ENCODE peak calls at places on chromosomes 1 and 21, in seven cellular contexts. One of them, this sample, is unnamed.

GRCh38 chr1:209250970-209251636 is 332.4 kb upstream of the CAMK1G start:
- DNase-seq in activated CD4-positive, alpha-beta T cell treated with anti-CD3 and anti-CD28 coated beads, Interleukin-2, amount 10 ng/mL, durations not matched to agents 7 days and 5 days: no peak
- DNase-seq in transverse colon: no peak
- DNase-seq in left colon: no peak
- DNase-seq in renal cortical epithelial cell: no peak
- DNase-seq in endothelial cell: no peak
- DNase-seq in hepatic stellate cell: no peak
- DNase-seq in this sample: no peak

GRCh38 chr1:110136911-110137310 is 13.4 kb upstream of the SLC6A17 start:
- DNase-seq in left colon: peak; percentile 12
- DNase-seq in renal cortical epithelial cell: no peak
- DNase-seq in endothelial cell: peak; percentile 62
- DNase-seq in activated CD4-positive, alpha-beta T cell treated with anti-CD3 and anti-CD28 coated beads, Interleukin-2, amount 10 ng/mL, durations not matched to agents 7 days and 5 days: peak; percentile 56
- DNase-seq in transverse colon: no peak
- DNase-seq in hepatic stellate cell: no peak
- DNase-seq in this sample: no peak

GRCh38 chr1:48617227-48617626 is 145.2 kb upstream of the SPATA6 start:
- DNase-seq in activated CD4-positive, alpha-beta T cell treated with anti-CD3 and anti-CD28 coated beads, Interleukin-2, amount 10 ng/mL, durations not matched to agents 7 days and 5 days: no peak
- DNase-seq in renal cortical epithelial cell: peak; percentile 79
- DNase-seq in endothelial cell: no peak
- DNase-seq in transverse colon: no peak
- DNase-seq in left colon: no peak
- DNase-seq in hepatic stellate cell: no peak
- DNase-seq in this sample: no peak

GRCh38 chr1:110346690-110347089 is 7.5 kb downstream of the RBM15 start:
- DNase-seq in left colon: no peak
- DNase-seq in activated CD4-positive, alpha-beta T cell treated with anti-CD3 and anti-CD28 coated beads, Interleukin-2, amount 10 ng/mL, durations not matched to agents 7 days and 5 days: no peak
- DNase-seq in renal cortical epithelial cell: no peak
- DNase-seq in transverse colon: no peak
- DNase-seq in hepatic stellate cell: no peak
- DNase-seq in endothelial cell: no peak
- DNase-seq in this sample: no peak

GRCh38 chr21:41258617-41259016 is 58.0 kb upstream of the FAM3B start:
- DNase-seq in left colon: no peak
- DNase-seq in endothelial cell: no peak
- DNase-seq in hepatic stellate cell: no peak
- DNase-seq in activated CD4-positive, alpha-beta T cell treated with anti-CD3 and anti-CD28 coated beads, Interleukin-2, amount 10 ng/mL, durations not matched to agents 7 days and 5 days: no peak
- DNase-seq in renal cortical epithelial cell: no peak
- DNase-seq in transverse colon: no peak
- DNase-seq in this sample: no peak

GRCh38 chr1:106620521-106620954 is 435.9 kb upstream of the PRMT6 start:
- DNase-seq in activated CD4-positive, alpha-beta T cell treated with anti-CD3 and anti-CD28 coated beads, Interleukin-2, amount 10 ng/mL, durations not matched to agents 7 days and 5 days: no peak
- DNase-seq in hepatic stellate cell: no peak
- DNase-seq in renal cortical epithelial cell: peak; percentile 90
- DNase-seq in transverse colon: no peak
- DNase-seq in left colon: no peak
- DNase-seq in endothelial cell: no peak
- DNase-seq in this sample: no peak

GRCh38 chr1:219726480-219727272 is 113.8 kb upstream of the ZC3H11B start:
- DNase-seq in left colon: no peak
- DNase-seq in renal cortical epithelial cell: no peak
- DNase-seq in hepatic stellate cell: no peak
- DNase-seq in transverse colon: no peak
- DNase-seq in activated CD4-positive, alpha-beta T cell treated with anti-CD3 and anti-CD28 coated beads, Interleukin-2, amount 10 ng/mL, durations not matched to agents 7 days and 5 days: no peak
- DNase-seq in endothelial cell: no peak
- DNase-seq in this sample: no peak

GRCh38 chr1:11596295-11596694 is 57.9 kb downstream of the FBXO2 start:
- DNase-seq in activated CD4-positive, alpha-beta T cell treated with anti-CD3 and anti-CD28 coated beads, Interleukin-2, amount 10 ng/mL, durations not matched to agents 7 days and 5 days: no peak
- DNase-seq in renal cortical epithelial cell: no peak
- DNase-seq in hepatic stellate cell: no peak
- DNase-seq in transverse colon: no peak
- DNase-seq in left colon: no peak
- DNase-seq in endothelial cell: no peak
- DNase-seq in this sample: no peak

GRCh38 chr21:45893166-45894106 is 88.1 kb upstream of the COL6A1 start:
- DNase-seq in left colon: no peak
- DNase-seq in activated CD4-positive, alpha-beta T cell treated with anti-CD3 and anti-CD28 coated beads, Interleukin-2, amount 10 ng/mL, durations not matched to agents 7 days and 5 days: no peak
- DNase-seq in transverse colon: no peak
- DNase-seq in endothelial cell: no peak
- DNase-seq in renal cortical epithelial cell: no peak
- DNase-seq in hepatic stellate cell: no peak
- DNase-seq in this sample: no peak

GRCh38 chr1:236774926-236775325 is 20.2 kb upstream of the MTR start:
- DNase-seq in renal cortical epithelial cell: peak; percentile 56
- DNase-seq in hepatic stellate cell: peak; percentile 34
- DNase-seq in left colon: no peak
- DNase-seq in activated CD4-positive, alpha-beta T cell treated with anti-CD3 and anti-CD28 coated beads, Interleukin-2, amount 10 ng/mL, durations not matched to agents 7 days and 5 days: no peak
- DNase-seq in transverse colon: no peak
- DNase-seq in endothelial cell: no peak
- DNase-seq in this sample: no peak

GRCh38 chr1:13513885-13514546 is at the start of gene LRRC38:
- DNase-seq in endothelial cell: peak; percentile 30
- DNase-seq in renal cortical epithelial cell: no peak
- DNase-seq in transverse colon: peak; percentile 10
- DNase-seq in left colon: peak; percentile 21
- DNase-seq in hepatic stellate cell: no peak
- DNase-seq in activated CD4-positive, alpha-beta T cell treated with anti-CD3 and anti-CD28 coated beads, Interleukin-2, amount 10 ng/mL, durations not matched to agents 7 days and 5 days: no peak
- DNase-seq in this sample: no peak

GRCh38 chr1:162899422-162900168 is 38.6 kb upstream of the CCDC190 start:
- DNase-seq in renal cortical epithelial cell: peak; percentile 85
- DNase-seq in transverse colon: no peak
- DNase-seq in left colon: no peak
- DNase-seq in endothelial cell: no peak
- DNase-seq in activated CD4-positive, alpha-beta T cell treated with anti-CD3 and anti-CD28 coated beads, Interleukin-2, amount 10 ng/mL, durations not matched to agents 7 days and 5 days: no peak
- DNase-seq in hepatic stellate cell: no peak
- DNase-seq in this sample: no peak

GRCh38 chr1:118158918-118159317 is 26.1 kb downstream of the SPAG17 start:
- DNase-seq in hepatic stellate cell: no peak
- DNase-seq in activated CD4-positive, alpha-beta T cell treated with anti-CD3 and anti-CD28 coated beads, Interleukin-2, amount 10 ng/mL, durations not matched to agents 7 days and 5 days: no peak
- DNase-seq in transverse colon: no peak
- DNase-seq in endothelial cell: no peak
- DNase-seq in left colon: no peak
- DNase-seq in renal cortical epithelial cell: peak; percentile 92
- DNase-seq in this sample: no peak

GRCh38 chr1:203441811-203442210 is 33.8 kb upstream of the PRELP start:
- DNase-seq in left colon: no peak
- DNase-seq in renal cortical epithelial cell: no peak
- DNase-seq in activated CD4-positive, alpha-beta T cell treated with anti-CD3 and anti-CD28 coated beads, Interleukin-2, amount 10 ng/mL, durations not matched to agents 7 days and 5 days: no peak
- DNase-seq in hepatic stellate cell: no peak
- DNase-seq in transverse colon: no peak
- DNase-seq in endothelial cell: no peak
- DNase-seq in this sample: no peak

GRCh38 chr1:29332204-29332603 is 95.9 kb downstream of the PTPRU start:
- DNase-seq in endothelial cell: peak; percentile 67
- DNase-seq in hepatic stellate cell: no peak
- DNase-seq in renal cortical epithelial cell: peak; percentile 39
- DNase-seq in left colon: peak; percentile 39
- DNase-seq in activated CD4-positive, alpha-beta T cell treated with anti-CD3 and anti-CD28 coated beads, Interleukin-2, amount 10 ng/mL, durations not matched to agents 7 days and 5 days: peak; percentile 26
- DNase-seq in transverse colon: peak; percentile 24
- DNase-seq in this sample: no peak

GRCh38 chr1:242745079-242745478 is 220.6 kb upstream of the PLD5 start:
- DNase-seq in hepatic stellate cell: no peak
- DNase-seq in endothelial cell: no peak
- DNase-seq in left colon: no peak
- DNase-seq in transverse colon: no peak
- DNase-seq in renal cortical epithelial cell: no peak
- DNase-seq in activated CD4-positive, alpha-beta T cell treated with anti-CD3 and anti-CD28 coated beads, Interleukin-2, amount 10 ng/mL, durations not matched to agents 7 days and 5 days: no peak
- DNase-seq in this sample: no peak

GRCh38 chr1:216849141-216849540 is 125.9 kb upstream of the ESRRG start:
- DNase-seq in renal cortical epithelial cell: no peak
- DNase-seq in endothelial cell: no peak
- DNase-seq in left colon: no peak
- DNase-seq in hepatic stellate cell: no peak
- DNase-seq in transverse colon: no peak
- DNase-seq in activated CD4-positive, alpha-beta T cell treated with anti-CD3 and anti-CD28 coated beads, Interleukin-2, amount 10 ng/mL, durations not matched to agents 7 days and 5 days: no peak
- DNase-seq in this sample: no peak

GRCh38 chr1:228445867-228446584 is 29.4 kb upstream of the TRIM17 start:
- DNase-seq in hepatic stellate cell: peak; percentile 38
- DNase-seq in renal cortical epithelial cell: peak; percentile 27
- DNase-seq in endothelial cell: peak; percentile 15
- DNase-seq in activated CD4-positive, alpha-beta T cell treated with anti-CD3 and anti-CD28 coated beads, Interleukin-2, amount 10 ng/mL, durations not matched to agents 7 days and 5 days: peak; percentile 49
- DNase-seq in left colon: peak; percentile 20
- DNase-seq in transverse colon: no peak
- DNase-seq in this sample: no peak

GRCh38 chr1:244053831-244054230 is 2.7 kb downstream of the ZBTB18 start:
- DNase-seq in left colon: no peak
- DNase-seq in transverse colon: no peak
- DNase-seq in activated CD4-positive, alpha-beta T cell treated with anti-CD3 and anti-CD28 coated beads, Interleukin-2, amount 10 ng/mL, durations not matched to agents 7 days and 5 days: no peak
- DNase-seq in endothelial cell: no peak
- DNase-seq in hepatic stellate cell: no peak
- DNase-seq in renal cortical epithelial cell: no peak
- DNase-seq in this sample: no peak

GRCh38 chr1:26961826-26962225 is 1.6 kb upstream of the KDF1 start:
- DNase-seq in endothelial cell: no peak
- DNase-seq in hepatic stellate cell: peak; percentile 83
- DNase-seq in transverse colon: no peak
- DNase-seq in left colon: no peak
- DNase-seq in activated CD4-positive, alpha-beta T cell treated with anti-CD3 and anti-CD28 coated beads, Interleukin-2, amount 10 ng/mL, durations not matched to agents 7 days and 5 days: no peak
- DNase-seq in renal cortical epithelial cell: peak; percentile 88
- DNase-seq in this sample: no peak

GRCh38 chr1:166089804-166090203 is 77.0 kb downstream of the FAM78B start:
- DNase-seq in renal cortical epithelial cell: no peak
- DNase-seq in activated CD4-positive, alpha-beta T cell treated with anti-CD3 and anti-CD28 coated beads, Interleukin-2, amount 10 ng/mL, durations not matched to agents 7 days and 5 days: no peak
- DNase-seq in left colon: no peak
- DNase-seq in hepatic stellate cell: no peak
- DNase-seq in endothelial cell: no peak
- DNase-seq in transverse colon: no peak
- DNase-seq in this sample: no peak

GRCh38 chr1:118791094-118791691 is 196.9 kb downstream of the TBX15 start:
- DNase-seq in hepatic stellate cell: no peak
- DNase-seq in activated CD4-positive, alpha-beta T cell treated with anti-CD3 and anti-CD28 coated beads, Interleukin-2, amount 10 ng/mL, durations not matched to agents 7 days and 5 days: no peak
- DNase-seq in transverse colon: no peak
- DNase-seq in renal cortical epithelial cell: no peak
- DNase-seq in endothelial cell: no peak
- DNase-seq in left colon: no peak
- DNase-seq in this sample: no peak

GRCh38 chr1:150992626-150993025 is 10.5 kb downstream of the ANXA9 start:
- DNase-seq in transverse colon: no peak
- DNase-seq in hepatic stellate cell: no peak
- DNase-seq in activated CD4-positive, alpha-beta T cell treated with anti-CD3 and anti-CD28 coated beads, Interleukin-2, amount 10 ng/mL, durations not matched to agents 7 days and 5 days: no peak
- DNase-seq in left colon: no peak
- DNase-seq in renal cortical epithelial cell: peak; percentile 89
- DNase-seq in endothelial cell: no peak
- DNase-seq in this sample: no peak

GRCh38 chr1:224256642-224257041 is 73.3 kb downstream of the NVL start:
- DNase-seq in transverse colon: no peak
- DNase-seq in activated CD4-positive, alpha-beta T cell treated with anti-CD3 and anti-CD28 coated beads, Interleukin-2, amount 10 ng/mL, durations not matched to agents 7 days and 5 days: no peak
- DNase-seq in left colon: no peak
- DNase-seq in endothelial cell: no peak
- DNase-seq in renal cortical epithelial cell: no peak
- DNase-seq in hepatic stellate cell: no peak
- DNase-seq in this sample: no peak

GRCh38 chr21:43938751-43939442 is 73.2 kb upstream of the TRAPPC10 start:
- DNase-seq in activated CD4-positive, alpha-beta T cell treated with anti-CD3 and anti-CD28 coated beads, Interleukin-2, amount 10 ng/mL, durations not matched to agents 7 days and 5 days: peak; percentile 94
- DNase-seq in renal cortical epithelial cell: peak; percentile 54
- DNase-seq in hepatic stellate cell: peak; percentile 27
- DNase-seq in left colon: peak; percentile 90
- DNase-seq in transverse colon: peak; percentile 87
- DNase-seq in endothelial cell: peak; percentile 91
- DNase-seq in this sample: peak; percentile 71

GRCh38 chr1:206048582-206048981 is 4.4 kb upstream of the RHEX start:
- DNase-seq in transverse colon: peak; percentile 72
- DNase-seq in endothelial cell: no peak
- DNase-seq in activated CD4-positive, alpha-beta T cell treated with anti-CD3 and anti-CD28 coated beads, Interleukin-2, amount 10 ng/mL, durations not matched to agents 7 days and 5 days: no peak
- DNase-seq in hepatic stellate cell: no peak
- DNase-seq in renal cortical epithelial cell: peak; percentile 85
- DNase-seq in left colon: peak; percentile 76
- DNase-seq in this sample: no peak

GRCh38 chr1:228998179-228998578 is 262.9 kb downstream of the RHOU start:
- DNase-seq in left colon: no peak
- DNase-seq in hepatic stellate cell: no peak
- DNase-seq in renal cortical epithelial cell: no peak
- DNase-seq in activated CD4-positive, alpha-beta T cell treated with anti-CD3 and anti-CD28 coated beads, Interleukin-2, amount 10 ng/mL, durations not matched to agents 7 days and 5 days: no peak
- DNase-seq in endothelial cell: no peak
- DNase-seq in transverse colon: no peak
- DNase-seq in this sample: no peak

GRCh38 chr1:94602312-94602711 is 60.8 kb upstream of the F3 start:
- DNase-seq in endothelial cell: no peak
- DNase-seq in transverse colon: peak; percentile 52
- DNase-seq in hepatic stellate cell: no peak
- DNase-seq in renal cortical epithelial cell: peak; percentile 69
- DNase-seq in left colon: peak; percentile 33
- DNase-seq in activated CD4-positive, alpha-beta T cell treated with anti-CD3 and anti-CD28 coated beads, Interleukin-2, amount 10 ng/mL, durations not matched to agents 7 days and 5 days: peak; percentile 52
- DNase-seq in this sample: no peak

This sample was measured in omental fat pad.